ENCODE peak calls at places on chromosome 6, in six cellular contexts. I is spleen, P is adrenal gland, H is suprapubic skin, D is uterus, W is H1. U is an unnamed sample.

GRCh38 chr6:134007077-134007476 is 45.3 kb downstream of the SLC2A12 start:
- DNase-seq in W (no peak), I (no peak), P (no peak), H (no peak), D (no peak), U (no peak)

GRCh38 chr6:33696538-33697518 is 14.7 kb downstream of the UQCC2 start:
- DNase-seq in W (no peak), P (peak), D (peak), I (peak), H (peak), U (peak)

GRCh38 chr6:147950623-147950987 is 392.0 kb upstream of the SASH1 start:
- DNase-seq in P (no peak), H (no peak), D (no peak), I (no peak), W (no peak), U (no peak)

GRCh38 chr6:34027445-34027936 is 118.4 kb downstream of the GRM4 start:
- DNase-seq in P (peak), H (no peak), W (peak), I (peak), D (peak), U (peak)

GRCh38 chr6:39196648-39197047 is 32.6 kb downstream of the KCNK5 start:
- DNase-seq in H (no peak), W (no peak), I (no peak), P (no peak), D (no peak), U (no peak)

GRCh38 chr6:104182811-104183210 is 676.9 kb downstream of the HACE1 start:
- DNase-seq in W (no peak), D (no peak), H (no peak), I (no peak), P (no peak), U (no peak)

GRCh38 chr6:149899926-149900619 is 2.2 kb upstream of the RAET1E start:
- DNase-seq in I (peak), D (no peak), P (no peak), H (peak), W (no peak), U (no peak)

GRCh38 chr6:159376443-159377182 is 207.4 kb downstream of the FNDC1 start:
- DNase-seq in P (no peak), I (no peak), D (no peak), W (no peak), H (no peak), U (no peak)

GRCh38 chr6:29887330-29887818 is 55.0 kb upstream of the HLA-A start:
- DNase-seq in I (peak), P (peak), W (no peak), H (peak), D (peak), U (peak)

GRCh38 chr6:155481215-155481614 is 25.6 kb upstream of the NOX3 start:
- DNase-seq in W (no peak), D (no peak), H (no peak), P (no peak), I (no peak), U (no peak)

GRCh38 chr6:7561153-7561964 is 19.9 kb downstream of the DSP start:
- DNase-seq in H (no peak), P (no peak), D (no peak), I (no peak), W (no peak), U (no peak)

GRCh38 chr6:163720005-163720404 is 305.5 kb downstream of the QKI start:
- DNase-seq in I (no peak), H (no peak), P (no peak), D (no peak), W (no peak), U (no peak)

GRCh38 chr6:134669531-134669930 is 280.4 kb downstream of the ALDH8A1 start:
- DNase-seq in P (no peak), H (no peak), W (no peak), I (no peak), D (no peak), U (no peak)

GRCh38 chr6:119110601-119111548 is 32.4 kb upstream of the FAM184A start:
- DNase-seq in D (peak), W (no peak), I (no peak), H (no peak), P (peak), U (no peak)

GRCh38 chr6:42450314-42451145 is 1.2 kb downstream of the TRERF1 start:
- DNase-seq in P (peak), D (peak), W (no peak), I (no peak), H (peak), U (no peak)

GRCh38 chr6:42137192-42137753 is 5.1 kb downstream of the C6orf132 start:
- DNase-seq in H (no peak), W (no peak), I (no peak), D (no peak), P (no peak), U (no peak)

GRCh38 chr6:40038626-40039025 is 104.4 kb upstream of the MOCS1 start:
- DNase-seq in P (no peak), W (no peak), D (no peak), I (no peak), H (no peak), U (no peak)

GRCh38 chr6:56535626-56536025 is 107.1 kb downstream of the DST start:
- DNase-seq in P (no peak), D (no peak), I (no peak), W (no peak), H (no peak), U (no peak)

GRCh38 chr6:77217896-77218295 is 245.4 kb downstream of the HTR1B start:
- DNase-seq in P (no peak), I (no peak), D (no peak), H (no peak), W (no peak), U (no peak)

GRCh38 chr6:136790411-136791295 is 1.6 kb downstream of the MAP3K5 start:
- DNase-seq in W (no peak), D (no peak), H (no peak), I (no peak), P (no peak), U (no peak)

GRCh38 chr6:135182993-135183531 is 2.0 kb downstream of the MYB start:
- DNase-seq in P (peak), D (no peak), W (no peak), H (no peak), I (peak), U (no peak)

GRCh38 chr6:136761227-136761922 is 30.9 kb downstream of the MAP3K5 start:
- DNase-seq in W (no peak), H (no peak), D (peak), P (no peak), I (peak), U (peak)

GRCh38 chr6:45801471-45802289 is 214.0 kb downstream of the CLIC5 start:
- DNase-seq in D (no peak), I (no peak), P (no peak), W (no peak), H (no peak), U (no peak)

GRCh38 chr6:157535354-157536217 is 154.6 kb downstream of the ZDHHC14 start:
- DNase-seq in D (peak), W (no peak), I (no peak), H (no peak), P (no peak), U (no peak)

GRCh38 chr6:113796040-113796439 is 61.1 kb upstream of the MARCKS start:
- DNase-seq in I (no peak), W (no peak), D (no peak), P (no peak), H (no peak), U (no peak)

GRCh38 chr6:166007349-166008263 is 160.0 kb downstream of the TBXT start:
- DNase-seq in I (no peak), P (peak), H (no peak), W (no peak), D (peak), U (peak)

GRCh38 chr6:158518196-158519127 is 41.4 kb upstream of the TMEM181 start:
- DNase-seq in P (peak), W (no peak), I (no peak), H (no peak), D (peak), U (peak)

GRCh38 chr6:37141291-37142046 is 28.5 kb upstream of the PIM1 start:
- DNase-seq in I (no peak), H (no peak), P (no peak), D (peak), W (peak), U (no peak)

GRCh38 chr6:139713416-139713815 is 339.0 kb upstream of the CITED2 start:
- DNase-seq in D (no peak), W (no peak), P (no peak), H (no peak), I (no peak), U (no peak)

GRCh38 chr6:54574671-54575070 is 266.4 kb downstream of the TINAG start:
- DNase-seq in D (no peak), P (no peak), W (no peak), I (no peak), H (no peak), U (no peak)

GRCh38 chr6:26105842-26106241 is 18.6 kb downstream of the HFE start:
- DNase-seq in H (no peak), W (no peak), I (no peak), D (no peak), P (no peak), U (no peak)

GRCh38 chr6:26105109-26105730 is 18.0 kb downstream of the HFE start:
- DNase-seq in P (no peak), D (no peak), W (no peak), H (no peak), I (no peak), U (no peak)

GRCh38 chr6:26104457-26105108 is 17.4 kb downstream of the HFE start:
- DNase-seq in I (peak), P (no peak), D (no peak), W (no peak), H (no peak), U (no peak)

GRCh38 chr6:26103141-26103769 is 16.0 kb downstream of the HFE start:
- DNase-seq in D (no peak), P (no peak), H (no peak), W (no peak), I (no peak), U (no peak)

GRCh38 chr6:26103770-26104456 is 16.7 kb downstream of the HFE start:
- DNase-seq in W (peak), D (peak), P (peak), H (peak), I (peak), U (peak)
- TF ChIP-seq CTCF in W (peak), D (peak), P (peak), H (peak), I (peak), U (peak)

GRCh38 chr6:144215932-144216667 is 65.8 kb downstream of the STX11 start:
- DNase-seq in D (peak), I (peak), W (peak), P (peak), H (peak), U (peak)
- TF ChIP-seq POLR2A in D (peak), I (no peak), W (peak), P (peak), H (no peak), U (no peak)

GRCh38 chr6:151881231-151881630 is 73.7 kb downstream of the ESR1 start:
- DNase-seq in D (no peak), H (no peak), W (no peak), P (no peak), I (no peak), U (no peak)

GRCh38 chr6:151882206-151882605 is 74.7 kb downstream of the ESR1 start:
- DNase-seq in P (no peak), H (no peak), W (no peak), D (no peak), I (no peak), U (no peak)

GRCh38 chr6:151885234-151885633 is 77.8 kb downstream of the ESR1 start:
- DNase-seq in I (no peak), W (no peak), H (no peak), D (no peak), P (no peak), U (no peak)
- TF ChIP-seq CTCF in I (no peak), W (no peak), H (no peak), D (no peak), P (no peak), U (no peak)

GRCh38 chr6:142152731-142153130 is 5.7 kb downstream of the VTA1 start:
- DNase-seq in P (peak), H (no peak), I (no peak), W (no peak), D (no peak), U (no peak)

GRCh38 chr6:142146828-142147662 is at the start of the genes NMBR and VTA1:
- DNase-seq in D (peak), W (peak), H (peak), P (peak), I (peak), U (peak)
- TF ChIP-seq POLR2A in D (peak), W (peak), H (no peak), P (peak), I (no peak), U (peak)

GRCh38 chr6:18308070-18308735 is 43.9 kb upstream of the DEK start:
- DNase-seq in H (no peak), I (no peak), P (no peak), D (no peak), W (no peak), U (no peak)

GRCh38 chr6:18307006-18307405 is 42.7 kb upstream of the DEK start:
- DNase-seq in D (no peak), I (no peak), W (no peak), P (no peak), H (no peak), U (no peak)

DNA sequence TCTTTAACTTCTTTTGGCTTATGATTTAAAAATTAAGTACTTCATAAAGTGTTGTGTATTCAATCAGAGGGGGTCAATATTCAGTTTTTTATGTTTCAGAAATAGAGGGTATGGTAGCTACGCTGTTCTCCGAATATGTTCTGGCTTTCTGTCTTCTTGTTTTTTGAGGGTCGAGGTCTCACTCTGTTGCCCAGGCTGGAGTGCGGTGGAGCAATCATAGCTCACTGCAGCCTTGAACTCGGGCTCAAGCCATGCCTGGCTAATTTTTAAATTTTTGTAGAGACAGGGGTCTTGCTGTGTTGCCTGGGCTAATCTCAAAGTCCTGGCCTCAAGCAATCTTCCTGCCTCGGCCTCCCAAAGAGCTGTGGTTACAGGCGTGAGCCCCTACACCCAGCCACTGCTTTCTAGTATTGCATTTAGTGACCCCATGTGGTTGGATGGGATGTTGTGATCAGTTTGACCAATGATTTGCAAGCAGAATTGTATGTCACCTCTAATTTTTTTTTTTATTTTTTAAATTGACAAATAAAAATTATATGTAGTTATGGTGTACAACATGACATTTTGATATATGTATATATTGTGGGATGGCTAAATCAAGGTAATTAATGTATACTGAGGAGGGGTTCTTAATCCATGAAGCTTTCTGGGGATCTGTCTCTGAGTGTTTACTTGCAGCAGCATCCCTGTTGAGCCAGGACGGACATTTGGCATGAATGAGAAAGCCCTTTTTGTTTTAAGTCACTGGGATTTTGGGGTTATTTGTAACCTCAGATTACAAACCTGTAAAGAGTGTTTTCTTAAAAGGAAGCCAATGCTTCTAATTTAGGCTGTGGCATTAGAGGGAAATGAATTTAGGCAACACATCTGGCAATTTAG is 38.5 kb upstream of the DEK start:
- DNase-seq in I (no peak), W (no peak), H (no peak), D (no peak), P (no peak), U (no peak)
- TF ChIP-seq CTCF in I (no peak), W (peak), H (no peak), D (no peak), P (peak), U (no peak)

DNA sequence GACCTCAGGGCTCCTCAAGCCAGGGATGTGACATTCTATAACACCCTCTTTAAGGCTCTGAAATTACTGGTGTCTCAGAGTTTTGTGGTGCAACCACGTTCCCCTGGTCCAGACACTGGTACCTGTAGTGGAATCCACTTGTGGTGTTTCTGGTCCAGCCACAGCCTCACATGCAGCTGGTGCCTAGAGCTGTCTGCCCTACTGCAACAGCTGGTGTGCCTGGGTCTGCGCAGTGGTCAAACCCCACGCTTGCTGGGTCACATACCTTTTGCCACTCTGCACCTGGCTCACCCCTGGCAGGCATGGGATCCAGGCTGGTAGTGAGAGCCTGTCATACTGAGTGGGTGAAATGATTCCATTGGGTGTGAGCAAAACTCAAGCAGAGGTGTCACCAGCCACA is 1230.2 kb upstream of the EYS start:
- DNase-seq in D (no peak), H (no peak), P (no peak), I (no peak), W (no peak), U (no peak)
- TF ChIP-seq POLR2A in D (no peak), H (no peak), P (no peak), I (no peak), W (no peak), U (no peak)

GRCh38 chr6:16157909-16158308 is 29.0 kb downstream of the MYLIP start:
- DNase-seq in H (no peak), W (no peak), I (no peak), P (no peak), D (peak), U (no peak)
- TF ChIP-seq CTCF in H (no peak), W (no peak), I (no peak), P (no peak), D (no peak), U (no peak)

GRCh38 chr6:68635706-68636513 is 828 bp downstream of the ADGRB3 start:
- DNase-seq in D (peak), I (no peak), W (no peak), H (no peak), P (peak), U (peak)

GRCh38 chr6:68634503-68635411 is at the start of gene ADGRB3:
- DNase-seq in D (peak), I (peak), H (peak), P (peak), W (no peak), U (peak)

GRCh38 chr6:68636710-68637470 is 1.8 kb downstream of the ADGRB3 start:
- DNase-seq in W (no peak), P (no peak), H (no peak), D (no peak), I (no peak), U (no peak)

GRCh38 chr6:68633654-68634502 is 1.2 kb upstream of the ADGRB3 start:
- DNase-seq in H (no peak), W (no peak), P (no peak), D (no peak), I (no peak), U (no peak)

DNA sequence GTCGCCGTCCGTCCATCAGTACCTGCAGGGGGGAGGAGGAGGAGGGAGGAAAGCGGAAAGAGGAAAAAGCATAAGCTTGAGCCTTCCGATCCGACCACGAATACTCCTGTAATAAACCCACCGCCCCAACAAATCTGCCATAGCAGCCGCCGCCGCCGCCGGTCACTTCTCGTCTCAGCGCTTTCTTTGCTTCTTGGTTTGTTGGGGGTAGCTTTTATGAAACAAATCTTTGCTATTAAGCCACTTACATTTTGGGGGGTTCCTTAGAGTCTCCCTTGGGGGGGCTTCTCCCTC is 277 bp downstream of the ADGRB3 start:
- DNase-seq in I (no peak), W (no peak), P (no peak), H (no peak), D (no peak), U (no peak)
- TF ChIP-seq POLR2A in I (no peak), W (no peak), P (no peak), H (no peak), D (no peak), U (no peak)

GRCh38 chr6:101393291-101394251 is at the start of gene GRIK2:
- DNase-seq in I (no peak), P (peak), H (no peak), W (no peak), D (no peak), U (no peak)
- TF ChIP-seq CTCF in I (no peak), P (no peak), H (no peak), W (peak), D (no peak), U (no peak)

DNA sequence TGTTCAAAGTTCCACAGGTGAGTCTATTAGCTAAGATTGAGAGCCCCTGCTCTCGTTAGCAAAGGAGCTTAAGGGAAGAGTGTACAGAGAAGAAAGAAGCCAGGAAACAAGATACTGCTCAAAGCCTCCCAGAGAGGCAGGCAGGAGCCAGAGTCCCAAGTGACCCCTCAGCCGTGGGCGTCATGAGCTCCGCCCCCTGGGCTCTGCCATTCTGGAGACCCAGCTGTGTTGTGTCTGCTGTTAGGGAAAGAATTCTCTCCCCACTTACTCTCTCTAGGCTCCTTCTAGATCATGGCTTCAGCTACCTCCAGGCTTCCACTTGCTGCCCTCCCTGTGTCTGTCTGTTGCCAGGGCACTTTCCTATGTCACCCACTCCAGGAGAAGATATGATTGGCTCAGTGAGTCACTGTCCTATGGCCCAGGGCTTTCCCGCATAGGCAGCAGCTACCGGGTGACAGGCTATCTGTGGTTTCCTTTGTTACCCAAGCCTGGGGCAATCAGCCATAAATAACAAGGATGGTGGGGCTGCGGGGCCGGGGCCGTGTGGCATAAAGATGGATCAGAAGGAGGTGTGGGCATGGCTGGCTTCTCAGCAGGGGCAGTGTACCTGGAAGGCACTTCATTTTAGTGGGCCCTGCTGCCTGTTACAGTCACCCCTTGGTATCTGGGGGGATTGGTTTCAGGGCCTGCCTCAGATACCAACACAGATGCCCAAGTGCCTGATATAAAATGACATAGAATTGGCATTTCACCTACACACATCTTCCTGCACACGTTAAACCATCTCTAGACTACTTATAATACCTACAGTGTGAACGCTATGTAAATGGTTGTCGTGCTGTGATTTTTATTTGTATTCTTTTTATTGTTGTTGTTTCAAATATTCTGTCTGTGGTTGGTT is 118.9 kb downstream of the ARMC2 start:
- DNase-seq in P (peak), D (no peak), H (no peak), I (peak), W (no peak), U (peak)
- TF ChIP-seq POLR2A in P (no peak), D (no peak), H (no peak), I (no peak), W (no peak), U (no peak)